ENCODE peak calls at places on chromosomes 7 and 10, in four cellular contexts. One of them, this sample, is unnamed.

GRCh38 chr10:31940839-31941653 is 12.4 kb upstream of the ARHGAP12 start:
- DNase-seq in nephron progenitor cell: no peak
- DNase-seq in activated T-cell treated with anti-CD3 and anti-CD28 coated beads for 1 hour: no peak
- DNase-seq in activated T-helper 1 cell treated with anti-CD3 and anti-CD28 coated beads, Interleukin-12 subunit alpha, Interleukin-12 subunit beta, Interleukin-2, Interleukin-4 antibody, amounts not matched to agents 30 ng/mL and 10 ng/mL and 1 ng/mL, durations not matched to agents 14 hours and 24 hours and 36 hours: no peak
- DNase-seq in this sample: no peak

GRCh38 chr10:101770331-101771215 is 5.3 kb downstream of the FGF8 start:
- DNase-seq in nephron progenitor cell: no peak
- DNase-seq in activated T-cell treated with anti-CD3 and anti-CD28 coated beads for 1 hour: no peak
- DNase-seq in activated T-helper 1 cell treated with anti-CD3 and anti-CD28 coated beads, Interleukin-12 subunit alpha, Interleukin-12 subunit beta, Interleukin-2, Interleukin-4 antibody, amounts not matched to agents 30 ng/mL and 10 ng/mL and 1 ng/mL, durations not matched to agents 14 hours and 24 hours and 36 hours: no peak
- DNase-seq in this sample: no peak

GRCh38 chr7:27116521-27116946 is 14.0 kb downstream of the HOXA4 start:
- DNase-seq in nephron progenitor cell: no peak
- DNase-seq in activated T-cell treated with anti-CD3 and anti-CD28 coated beads for 1 hour: no peak
- DNase-seq in activated T-helper 1 cell treated with anti-CD3 and anti-CD28 coated beads, Interleukin-12 subunit alpha, Interleukin-12 subunit beta, Interleukin-2, Interleukin-4 antibody, amounts not matched to agents 30 ng/mL and 10 ng/mL and 1 ng/mL, durations not matched to agents 14 hours and 24 hours and 36 hours: no peak
- DNase-seq in this sample: no peak

GRCh38 chr7:4650471-4651047 is 31.5 kb upstream of the FOXK1 start:
- DNase-seq in nephron progenitor cell: peak; percentile 19
- DNase-seq in activated T-cell treated with anti-CD3 and anti-CD28 coated beads for 1 hour: no peak
- DNase-seq in activated T-helper 1 cell treated with anti-CD3 and anti-CD28 coated beads, Interleukin-12 subunit alpha, Interleukin-12 subunit beta, Interleukin-2, Interleukin-4 antibody, amounts not matched to agents 30 ng/mL and 10 ng/mL and 1 ng/mL, durations not matched to agents 14 hours and 24 hours and 36 hours: no peak
- DNase-seq in this sample: no peak

GRCh38 chr7:90666186-90666585 is 70.1 kb downstream of the CDK14 start:
- DNase-seq in nephron progenitor cell: no peak
- DNase-seq in activated T-cell treated with anti-CD3 and anti-CD28 coated beads for 1 hour: no peak
- DNase-seq in activated T-helper 1 cell treated with anti-CD3 and anti-CD28 coated beads, Interleukin-12 subunit alpha, Interleukin-12 subunit beta, Interleukin-2, Interleukin-4 antibody, amounts not matched to agents 30 ng/mL and 10 ng/mL and 1 ng/mL, durations not matched to agents 14 hours and 24 hours and 36 hours: no peak
- DNase-seq in this sample: no peak

GRCh38 chr7:70573202-70573810 is 558.6 kb upstream of the GALNT17 start:
- DNase-seq in nephron progenitor cell: no peak
- DNase-seq in activated T-cell treated with anti-CD3 and anti-CD28 coated beads for 1 hour: no peak
- DNase-seq in activated T-helper 1 cell treated with anti-CD3 and anti-CD28 coated beads, Interleukin-12 subunit alpha, Interleukin-12 subunit beta, Interleukin-2, Interleukin-4 antibody, amounts not matched to agents 30 ng/mL and 10 ng/mL and 1 ng/mL, durations not matched to agents 14 hours and 24 hours and 36 hours: no peak
- DNase-seq in this sample: no peak

GRCh38 chr10:43257210-43258031 is 9.4 kb downstream of the RASGEF1A start:
- DNase-seq in nephron progenitor cell: no peak
- DNase-seq in activated T-cell treated with anti-CD3 and anti-CD28 coated beads for 1 hour: no peak
- DNase-seq in activated T-helper 1 cell treated with anti-CD3 and anti-CD28 coated beads, Interleukin-12 subunit alpha, Interleukin-12 subunit beta, Interleukin-2, Interleukin-4 antibody, amounts not matched to agents 30 ng/mL and 10 ng/mL and 1 ng/mL, durations not matched to agents 14 hours and 24 hours and 36 hours: no peak
- DNase-seq in this sample: no peak

GRCh38 chr7:136072447-136072846 is 95.3 kb upstream of the MTPN start:
- DNase-seq in nephron progenitor cell: no peak
- DNase-seq in activated T-cell treated with anti-CD3 and anti-CD28 coated beads for 1 hour: no peak
- DNase-seq in activated T-helper 1 cell treated with anti-CD3 and anti-CD28 coated beads, Interleukin-12 subunit alpha, Interleukin-12 subunit beta, Interleukin-2, Interleukin-4 antibody, amounts not matched to agents 30 ng/mL and 10 ng/mL and 1 ng/mL, durations not matched to agents 14 hours and 24 hours and 36 hours: no peak
- DNase-seq in this sample: no peak

GRCh38 chr7:147611402-147611801 is 979.2 kb upstream of the C7orf33 start:
- DNase-seq in nephron progenitor cell: no peak
- DNase-seq in activated T-cell treated with anti-CD3 and anti-CD28 coated beads for 1 hour: no peak
- DNase-seq in activated T-helper 1 cell treated with anti-CD3 and anti-CD28 coated beads, Interleukin-12 subunit alpha, Interleukin-12 subunit beta, Interleukin-2, Interleukin-4 antibody, amounts not matched to agents 30 ng/mL and 10 ng/mL and 1 ng/mL, durations not matched to agents 14 hours and 24 hours and 36 hours: no peak
- DNase-seq in this sample: no peak

GRCh38 chr7:141115949-141116348 is 42.1 kb downstream of the TMEM178B start:
- DNase-seq in nephron progenitor cell: no peak
- DNase-seq in activated T-cell treated with anti-CD3 and anti-CD28 coated beads for 1 hour: no peak
- DNase-seq in activated T-helper 1 cell treated with anti-CD3 and anti-CD28 coated beads, Interleukin-12 subunit alpha, Interleukin-12 subunit beta, Interleukin-2, Interleukin-4 antibody, amounts not matched to agents 30 ng/mL and 10 ng/mL and 1 ng/mL, durations not matched to agents 14 hours and 24 hours and 36 hours: no peak
- DNase-seq in this sample: no peak

GRCh38 chr7:44733708-44734481 is 14.8 kb upstream of the ZMIZ2 start:
- DNase-seq in nephron progenitor cell: no peak
- DNase-seq in activated T-cell treated with anti-CD3 and anti-CD28 coated beads for 1 hour: no peak
- DNase-seq in activated T-helper 1 cell treated with anti-CD3 and anti-CD28 coated beads, Interleukin-12 subunit alpha, Interleukin-12 subunit beta, Interleukin-2, Interleukin-4 antibody, amounts not matched to agents 30 ng/mL and 10 ng/mL and 1 ng/mL, durations not matched to agents 14 hours and 24 hours and 36 hours: no peak
- DNase-seq in this sample: no peak

GRCh38 chr7:43302211-43302711 is 189.8 kb downstream of the HECW1 start:
- DNase-seq in nephron progenitor cell: peak; percentile 16
- DNase-seq in activated T-cell treated with anti-CD3 and anti-CD28 coated beads for 1 hour: no peak
- DNase-seq in activated T-helper 1 cell treated with anti-CD3 and anti-CD28 coated beads, Interleukin-12 subunit alpha, Interleukin-12 subunit beta, Interleukin-2, Interleukin-4 antibody, amounts not matched to agents 30 ng/mL and 10 ng/mL and 1 ng/mL, durations not matched to agents 14 hours and 24 hours and 36 hours: no peak
- DNase-seq in this sample: no peak

GRCh38 chr10:102394079-102394800 is 1.3 kb upstream of the NFKB2 start:
- DNase-seq in nephron progenitor cell: peak; percentile 90
- DNase-seq in activated T-cell treated with anti-CD3 and anti-CD28 coated beads for 1 hour: peak; percentile 96
- DNase-seq in activated T-helper 1 cell treated with anti-CD3 and anti-CD28 coated beads, Interleukin-12 subunit alpha, Interleukin-12 subunit beta, Interleukin-2, Interleukin-4 antibody, amounts not matched to agents 30 ng/mL and 10 ng/mL and 1 ng/mL, durations not matched to agents 14 hours and 24 hours and 36 hours: peak; percentile 99
- DNase-seq in this sample: peak; percentile 87

GRCh38 chr10:43259981-43260761 is 6.7 kb downstream of the RASGEF1A start:
- DNase-seq in nephron progenitor cell: no peak
- DNase-seq in activated T-cell treated with anti-CD3 and anti-CD28 coated beads for 1 hour: no peak
- DNase-seq in activated T-helper 1 cell treated with anti-CD3 and anti-CD28 coated beads, Interleukin-12 subunit alpha, Interleukin-12 subunit beta, Interleukin-2, Interleukin-4 antibody, amounts not matched to agents 30 ng/mL and 10 ng/mL and 1 ng/mL, durations not matched to agents 14 hours and 24 hours and 36 hours: no peak
- DNase-seq in this sample: peak; percentile 25

GRCh38 chr7:98354511-98355249 is 46.2 kb downstream of the BAIAP2L1 start:
- DNase-seq in nephron progenitor cell: no peak
- DNase-seq in activated T-cell treated with anti-CD3 and anti-CD28 coated beads for 1 hour: no peak
- DNase-seq in activated T-helper 1 cell treated with anti-CD3 and anti-CD28 coated beads, Interleukin-12 subunit alpha, Interleukin-12 subunit beta, Interleukin-2, Interleukin-4 antibody, amounts not matched to agents 30 ng/mL and 10 ng/mL and 1 ng/mL, durations not matched to agents 14 hours and 24 hours and 36 hours: no peak
- DNase-seq in this sample: no peak

GRCh38 chr7:17665029-17665428 is 275.3 kb downstream of the SNX13 start:
- DNase-seq in nephron progenitor cell: no peak
- DNase-seq in activated T-cell treated with anti-CD3 and anti-CD28 coated beads for 1 hour: no peak
- DNase-seq in activated T-helper 1 cell treated with anti-CD3 and anti-CD28 coated beads, Interleukin-12 subunit alpha, Interleukin-12 subunit beta, Interleukin-2, Interleukin-4 antibody, amounts not matched to agents 30 ng/mL and 10 ng/mL and 1 ng/mL, durations not matched to agents 14 hours and 24 hours and 36 hours: no peak
- DNase-seq in this sample: no peak

GRCh38 chr10:132103116-132103910 is 37.6 kb downstream of the JAKMIP3 start:
- DNase-seq in nephron progenitor cell: no peak
- DNase-seq in activated T-cell treated with anti-CD3 and anti-CD28 coated beads for 1 hour: no peak
- DNase-seq in activated T-helper 1 cell treated with anti-CD3 and anti-CD28 coated beads, Interleukin-12 subunit alpha, Interleukin-12 subunit beta, Interleukin-2, Interleukin-4 antibody, amounts not matched to agents 30 ng/mL and 10 ng/mL and 1 ng/mL, durations not matched to agents 14 hours and 24 hours and 36 hours: no peak
- DNase-seq in this sample: no peak

GRCh38 chr10:122265896-122266295 is 5.2 kb upstream of the BTBD16 start:
- DNase-seq in nephron progenitor cell: no peak
- DNase-seq in activated T-cell treated with anti-CD3 and anti-CD28 coated beads for 1 hour: no peak
- DNase-seq in activated T-helper 1 cell treated with anti-CD3 and anti-CD28 coated beads, Interleukin-12 subunit alpha, Interleukin-12 subunit beta, Interleukin-2, Interleukin-4 antibody, amounts not matched to agents 30 ng/mL and 10 ng/mL and 1 ng/mL, durations not matched to agents 14 hours and 24 hours and 36 hours: no peak
- DNase-seq in this sample: no peak

GRCh38 chr10:132132391-132132841 is 54.3 kb upstream of the DPYSL4 start:
- DNase-seq in nephron progenitor cell: no peak
- DNase-seq in activated T-cell treated with anti-CD3 and anti-CD28 coated beads for 1 hour: no peak
- DNase-seq in activated T-helper 1 cell treated with anti-CD3 and anti-CD28 coated beads, Interleukin-12 subunit alpha, Interleukin-12 subunit beta, Interleukin-2, Interleukin-4 antibody, amounts not matched to agents 30 ng/mL and 10 ng/mL and 1 ng/mL, durations not matched to agents 14 hours and 24 hours and 36 hours: no peak
- DNase-seq in this sample: no peak

GRCh38 chr10:91569522-91569921 is 63.3 kb downstream of the PPP1R3C start:
- DNase-seq in nephron progenitor cell: no peak
- DNase-seq in activated T-cell treated with anti-CD3 and anti-CD28 coated beads for 1 hour: no peak
- DNase-seq in activated T-helper 1 cell treated with anti-CD3 and anti-CD28 coated beads, Interleukin-12 subunit alpha, Interleukin-12 subunit beta, Interleukin-2, Interleukin-4 antibody, amounts not matched to agents 30 ng/mL and 10 ng/mL and 1 ng/mL, durations not matched to agents 14 hours and 24 hours and 36 hours: no peak
- DNase-seq in this sample: no peak

GRCh38 chr10:36349445-36350063 is 707.5 kb upstream of the FZD8 start:
- DNase-seq in nephron progenitor cell: no peak
- DNase-seq in activated T-cell treated with anti-CD3 and anti-CD28 coated beads for 1 hour: no peak
- DNase-seq in activated T-helper 1 cell treated with anti-CD3 and anti-CD28 coated beads, Interleukin-12 subunit alpha, Interleukin-12 subunit beta, Interleukin-2, Interleukin-4 antibody, amounts not matched to agents 30 ng/mL and 10 ng/mL and 1 ng/mL, durations not matched to agents 14 hours and 24 hours and 36 hours: no peak
- DNase-seq in this sample: no peak

GRCh38 chr10:3625959-3626751 is 158.9 kb downstream of the KLF6 start:
- DNase-seq in nephron progenitor cell: no peak
- DNase-seq in activated T-cell treated with anti-CD3 and anti-CD28 coated beads for 1 hour: no peak
- DNase-seq in activated T-helper 1 cell treated with anti-CD3 and anti-CD28 coated beads, Interleukin-12 subunit alpha, Interleukin-12 subunit beta, Interleukin-2, Interleukin-4 antibody, amounts not matched to agents 30 ng/mL and 10 ng/mL and 1 ng/mL, durations not matched to agents 14 hours and 24 hours and 36 hours: no peak
- DNase-seq in this sample: no peak

GRCh38 chr7:67552738-67553137 is 556.1 kb downstream of the TYW1 start:
- DNase-seq in nephron progenitor cell: no peak
- DNase-seq in activated T-cell treated with anti-CD3 and anti-CD28 coated beads for 1 hour: no peak
- DNase-seq in activated T-helper 1 cell treated with anti-CD3 and anti-CD28 coated beads, Interleukin-12 subunit alpha, Interleukin-12 subunit beta, Interleukin-2, Interleukin-4 antibody, amounts not matched to agents 30 ng/mL and 10 ng/mL and 1 ng/mL, durations not matched to agents 14 hours and 24 hours and 36 hours: no peak
- DNase-seq in this sample: no peak

GRCh38 chr7:37097276-37097675 is 351.4 kb downstream of the ELMO1 start:
- DNase-seq in nephron progenitor cell: no peak
- DNase-seq in activated T-cell treated with anti-CD3 and anti-CD28 coated beads for 1 hour: no peak
- DNase-seq in activated T-helper 1 cell treated with anti-CD3 and anti-CD28 coated beads, Interleukin-12 subunit alpha, Interleukin-12 subunit beta, Interleukin-2, Interleukin-4 antibody, amounts not matched to agents 30 ng/mL and 10 ng/mL and 1 ng/mL, durations not matched to agents 14 hours and 24 hours and 36 hours: no peak
- DNase-seq in this sample: no peak

GRCh38 chr7:157389951-157390730 is 53.3 kb downstream of the DNAJB6 start:
- DNase-seq in nephron progenitor cell: no peak
- DNase-seq in activated T-cell treated with anti-CD3 and anti-CD28 coated beads for 1 hour: no peak
- DNase-seq in activated T-helper 1 cell treated with anti-CD3 and anti-CD28 coated beads, Interleukin-12 subunit alpha, Interleukin-12 subunit beta, Interleukin-2, Interleukin-4 antibody, amounts not matched to agents 30 ng/mL and 10 ng/mL and 1 ng/mL, durations not matched to agents 14 hours and 24 hours and 36 hours: peak; percentile 46
- DNase-seq in this sample: peak; percentile 69

GRCh38 chr7:20508109-20508508 is 107.4 kb upstream of the ABCB5 start:
- DNase-seq in nephron progenitor cell: no peak
- DNase-seq in activated T-cell treated with anti-CD3 and anti-CD28 coated beads for 1 hour: no peak
- DNase-seq in activated T-helper 1 cell treated with anti-CD3 and anti-CD28 coated beads, Interleukin-12 subunit alpha, Interleukin-12 subunit beta, Interleukin-2, Interleukin-4 antibody, amounts not matched to agents 30 ng/mL and 10 ng/mL and 1 ng/mL, durations not matched to agents 14 hours and 24 hours and 36 hours: no peak
- DNase-seq in this sample: peak; percentile 3

GRCh38 chr10:74071151-74071550 is 73.2 kb downstream of the VCL start:
- DNase-seq in nephron progenitor cell: no peak
- DNase-seq in activated T-cell treated with anti-CD3 and anti-CD28 coated beads for 1 hour: no peak
- DNase-seq in activated T-helper 1 cell treated with anti-CD3 and anti-CD28 coated beads, Interleukin-12 subunit alpha, Interleukin-12 subunit beta, Interleukin-2, Interleukin-4 antibody, amounts not matched to agents 30 ng/mL and 10 ng/mL and 1 ng/mL, durations not matched to agents 14 hours and 24 hours and 36 hours: no peak
- DNase-seq in this sample: no peak

GRCh38 chr10:62306663-62307062 is 38.0 kb upstream of the RTKN2 start:
- DNase-seq in nephron progenitor cell: no peak
- DNase-seq in activated T-cell treated with anti-CD3 and anti-CD28 coated beads for 1 hour: peak; percentile 7
- DNase-seq in activated T-helper 1 cell treated with anti-CD3 and anti-CD28 coated beads, Interleukin-12 subunit alpha, Interleukin-12 subunit beta, Interleukin-2, Interleukin-4 antibody, amounts not matched to agents 30 ng/mL and 10 ng/mL and 1 ng/mL, durations not matched to agents 14 hours and 24 hours and 36 hours: no peak
- DNase-seq in this sample: no peak

GRCh38 chr10:121800831-121801230 is 127.0 kb downstream of the ATE1 start:
- DNase-seq in nephron progenitor cell: no peak
- DNase-seq in activated T-cell treated with anti-CD3 and anti-CD28 coated beads for 1 hour: no peak
- DNase-seq in activated T-helper 1 cell treated with anti-CD3 and anti-CD28 coated beads, Interleukin-12 subunit alpha, Interleukin-12 subunit beta, Interleukin-2, Interleukin-4 antibody, amounts not matched to agents 30 ng/mL and 10 ng/mL and 1 ng/mL, durations not matched to agents 14 hours and 24 hours and 36 hours: no peak
- DNase-seq in this sample: no peak

GRCh38 chr10:94361161-94361794 is 1.5 kb downstream of the NOC3L start:
- DNase-seq in nephron progenitor cell: no peak
- DNase-seq in activated T-cell treated with anti-CD3 and anti-CD28 coated beads for 1 hour: no peak
- DNase-seq in activated T-helper 1 cell treated with anti-CD3 and anti-CD28 coated beads, Interleukin-12 subunit alpha, Interleukin-12 subunit beta, Interleukin-2, Interleukin-4 antibody, amounts not matched to agents 30 ng/mL and 10 ng/mL and 1 ng/mL, durations not matched to agents 14 hours and 24 hours and 36 hours: no peak
- DNase-seq in this sample: peak; percentile 5

GRCh38 chr7:30027065-30027456 is 559 bp upstream of the FKBP14 start:
- DNase-seq in nephron progenitor cell: no peak
- DNase-seq in activated T-cell treated with anti-CD3 and anti-CD28 coated beads for 1 hour: no peak
- DNase-seq in activated T-helper 1 cell treated with anti-CD3 and anti-CD28 coated beads, Interleukin-12 subunit alpha, Interleukin-12 subunit beta, Interleukin-2, Interleukin-4 antibody, amounts not matched to agents 30 ng/mL and 10 ng/mL and 1 ng/mL, durations not matched to agents 14 hours and 24 hours and 36 hours: peak; percentile 2
- DNase-seq in this sample: no peak